ENCODE peak calls at places on chromosomes 3 and 15, in seven cellular contexts. K, X, D, G, L, E and T are unnamed samples.

GRCh38 chr3:103170651-103171050 is 735.8 kb downstream of the ZPLD1 start:
- DNase-seq in E (no peak), G (no peak), K (no peak), D (no peak), L (no peak), X (no peak), T (no peak)

GRCh38 chr3:195801251-195802183 is 10.2 kb downstream of the MUC4 start:
- DNase-seq in L (no peak), D (no peak), X (no peak), G (no peak), K (no peak), E (no peak), T (no peak)

GRCh38 chr3:128800241-128801187 is 74.5 kb downstream of the RAB7A start:
- DNase-seq in E (no peak), X (no peak), K (no peak), D (peak; percentile 81), L (no peak), G (no peak), T (no peak)

GRCh38 chr3:1380926-1381646 is 288.3 kb downstream of the CNTN6 start:
- DNase-seq in K (no peak), X (no peak), G (no peak), D (no peak), E (no peak), L (no peak), T (no peak)

GRCh38 chr3:178245385-178245778 is 290.9 kb upstream of the KCNMB2 start:
- DNase-seq in X (no peak), G (no peak), D (no peak), K (no peak), E (no peak), L (no peak), T (no peak)

GRCh38 chr3:194265996-194266657 is 85.0 kb downstream of the CPN2 start:
- DNase-seq in E (no peak), L (no peak), G (no peak), D (no peak), X (no peak), K (peak; percentile 3), T (no peak)

GRCh38 chr3:120350431-120350941 is 1.3 kb upstream of the LRRC58 start:
- DNase-seq in E (peak; percentile 43), X (no peak), K (no peak), L (no peak), D (no peak), G (no peak), T (peak; percentile 12)

GRCh38 chr3:132325103-132325606 is 7.9 kb downstream of the ACP3 start:
- DNase-seq in K (no peak), D (no peak), X (no peak), G (no peak), E (no peak), L (no peak), T (no peak)

GRCh38 chr3:128383316-128384235 is 83.1 kb downstream of the DNAJB8 start:
- DNase-seq in K (no peak), E (peak; percentile 100), G (no peak), D (peak; percentile 61), L (peak; percentile 85), X (no peak), T (peak; percentile 11)

GRCh38 chr15:60536314-60536713 is 57.4 kb upstream of the ICE2 start:
- DNase-seq in K (no peak), L (no peak), G (no peak), E (no peak), X (no peak), D (no peak), T (no peak)